ENCODE peak calls at places on chromosomes 5 and 9, in seven cellular contexts. X is sciatic nerve, Q is ecto neural progenitor cell, E is GM23248, H is H4, G is cardiac fibroblast, S is SK-N-DZ. I is an unnamed sample.

GRCh38 chr9:81423589-81424326 is 265.6 kb downstream of the TLE1 start:
- DNase-seq in S (no peak), X (no peak), H (no peak), Q (no peak), G (no peak), E (no peak), I (no peak)

GRCh38 chr5:157076558-157076957 is 17.6 kb upstream of the HAVCR1 start:
- DNase-seq in G (peak), Q (no peak), E (peak), H (peak), X (no peak), S (no peak), I (no peak)

GRCh38 chr9:38393128-38393809 is 767 bp downstream of the ALDH1B1 start:
- DNase-seq in G (peak), E (peak), S (no peak), Q (no peak), H (no peak), X (no peak), I (no peak)

GRCh38 chr9:35962126-35962906 is 4.4 kb upstream of the OR2S2 start:
- DNase-seq in G (peak), S (peak), Q (peak), X (no peak), E (peak), H (peak), I (no peak)

GRCh38 chr9:114120192-114121014 is 21.3 kb upstream of the KIF12 start:
- DNase-seq in G (no peak), E (no peak), H (no peak), Q (no peak), X (no peak), S (no peak), I (no peak)

GRCh38 chr9:131995382-131995781 is 84.3 kb downstream of the MED27 start:
- DNase-seq in S (no peak), X (no peak), H (no peak), E (peak), Q (no peak), G (peak), I (no peak)

GRCh38 chr5:169291877-169292276 is 9.1 kb downstream of the SLIT3 start:
- DNase-seq in S (no peak), X (no peak), Q (no peak), G (no peak), E (no peak), H (no peak), I (no peak)

GRCh38 chr5:165576678-165577275 is 2071.4 kb downstream of the MAT2B start:
- DNase-seq in X (no peak), G (no peak), S (no peak), H (no peak), E (no peak), Q (no peak), I (no peak)

GRCh38 chr5:111626473-111627166 is 114.3 kb upstream of the STARD4 start:
- DNase-seq in G (no peak), E (no peak), X (no peak), S (no peak), H (no peak), Q (no peak), I (no peak)